ENCODE peak calls at places on chromosomes 16 and 17, in five cellular contexts. V is hepatic stellate cell, L is ovary, O is LHCN-M2, B is hepatocyte. H is an unnamed sample.

GRCh38 chr17:78107457-78107856 is 21.1 kb downstream of the TMC6 start:
- DNase-seq in O (no peak), V (no peak), L (no peak), B (no peak), H (no peak)

GRCh38 chr17:49390548-49391324 is 23.9 kb downstream of the PHB1 start:
- DNase-seq in O (peak), V (peak), L (no peak), B (no peak), H (peak)

GRCh38 chr16:83813818-83814653 is 6.3 kb downstream of the HSBP1 start:
- DNase-seq in O (peak), L (no peak), B (peak), V (no peak), H (no peak)

GRCh38 chr17:1203111-1203966 is 23.6 kb upstream of the ABR start:
- DNase-seq in O (peak), V (peak), L (peak), B (peak), H (peak)

GRCh38 chr17:14198013-14198412 is 38.6 kb downstream of the CDRT15 start:
- DNase-seq in B (peak), V (no peak), O (no peak), L (no peak), H (no peak)

GRCh38 chr17:11264183-11264871 is 23.3 kb downstream of the SHISA6 start:
- DNase-seq in V (no peak), L (no peak), O (no peak), B (no peak), H (no peak)

GRCh38 chr16:10964891-10965326 is 20.5 kb downstream of the CLEC16A start:
- DNase-seq in O (no peak), L (no peak), B (no peak), V (no peak), H (no peak)

GRCh38 chr16:88759245-88759975 is 25.6 kb downstream of the PIEZO1 start:
- DNase-seq in O (no peak), L (peak), B (peak), V (peak), H (no peak)

GRCh38 chr17:48093341-48094045 is 7.8 kb downstream of the CBX1 start:
- DNase-seq in B (no peak), L (no peak), O (no peak), V (no peak), H (no peak)

GRCh38 chr16:12340151-12340733 is 363.7 kb downstream of the SNX29 start:
- DNase-seq in O (peak), L (no peak), B (peak), V (peak), H (peak)

GRCh38 chr16:49600976-49601375 is 227.4 kb downstream of the C16orf78 start:
- DNase-seq in O (no peak), V (no peak), B (no peak), L (no peak), H (no peak)

GRCh38 chr16:9139965-9140364 is 48.5 kb downstream of the HAPSTR1 start:
- DNase-seq in O (peak), V (no peak), B (no peak), L (no peak), H (no peak)

GRCh38 chr17:66371561-66371960 is 69.1 kb downstream of the PRKCA start:
- DNase-seq in O (no peak), L (no peak), B (no peak), V (no peak), H (no peak)

GRCh38 chr17:82942166-82943130 is 102.6 kb upstream of the ZNF750 start:
- DNase-seq in L (peak), B (no peak), O (no peak), V (no peak), H (no peak)

GRCh38 chr17:74408262-74408661 is 23.6 kb upstream of the GPRC5C start:
- DNase-seq in V (no peak), B (peak), O (no peak), L (no peak), H (no peak)

GRCh38 chr16:1876468-1876867 is 4.5 kb upstream of the MEIOB start:
- DNase-seq in V (no peak), O (no peak), B (no peak), L (no peak), H (no peak)

GRCh38 chr17:47733047-47733413 is at the start of gene TBX21:
- DNase-seq in L (no peak), V (no peak), O (no peak), B (peak), H (no peak)

GRCh38 chr17:9890124-9890523 is 14.9 kb downstream of the RCVRN start:
- DNase-seq in O (no peak), L (no peak), B (peak), V (no peak), H (peak)

GRCh38 chr17:54694287-54694887 is 206.3 kb upstream of the TOM1L1 start:
- DNase-seq in L (no peak), B (no peak), O (no peak), V (no peak), H (no peak)

GRCh38 chr17:42518046-42518754 is 17.8 kb upstream of the NAGLU start:
- DNase-seq in O (peak), L (peak), B (peak), V (peak), H (peak)

GRCh38 chr16:89319883-89320716 is 102.6 kb downstream of the ZNF778 start:
- DNase-seq in L (peak), B (peak), O (peak), V (peak), H (peak)

GRCh38 chr17:42459983-42460300 is 1.3 kb downstream of the ATP6V0A1 start:
- DNase-seq in B (peak), V (peak), O (peak), L (no peak), H (peak)

GRCh38 chr17:61366715-61367413 is 32.8 kb upstream of the TBX2 start:
- DNase-seq in V (no peak), B (peak), L (no peak), O (no peak), H (no peak)

GRCh38 chr17:76912585-76912984 is 44.4 kb downstream of the MGAT5B start:
- DNase-seq in O (no peak), B (no peak), V (no peak), L (no peak), H (no peak)

GRCh38 chr16:86211800-86212199 is 298.5 kb upstream of the FOXF1 start:
- DNase-seq in L (no peak), B (no peak), O (no peak), V (no peak), H (no peak)

GRCh38 chr17:47785538-47786123 is 36.0 kb downstream of the OSBPL7 start:
- DNase-seq in B (peak), V (no peak), O (peak), L (no peak), H (peak)

GRCh38 chr16:10931133-10931532 is 11.1 kb downstream of the DEXI start:
- DNase-seq in V (no peak), B (no peak), L (no peak), O (no peak), H (no peak)

GRCh38 chr17:46063239-46063638 is 64.2 kb downstream of the STH start:
- DNase-seq in O (peak), V (peak), L (no peak), B (peak), H (no peak)

GRCh38 chr17:59454633-59455105 is 110.7 kb upstream of the DHX40 start:
- DNase-seq in L (no peak), B (no peak), V (no peak), O (no peak), H (no peak)

GRCh38 chr16:77496934-77497333 is 62.1 kb upstream of the ADAMTS18 start:
- DNase-seq in O (peak), B (no peak), V (no peak), L (no peak), H (no peak)

GRCh38 chr16:12805091-12805490 is 1.4 kb upstream of the CPPED1 start:
- DNase-seq in B (no peak), V (no peak), L (no peak), O (peak), H (no peak)

GRCh38 chr17:67422887-67423286 is 45.8 kb downstream of the PITPNC1 start:
- DNase-seq in V (no peak), B (no peak), L (no peak), O (no peak), H (no peak)

GRCh38 chr17:18217412-18218015 is 7.9 kb upstream of the LLGL1 start:
- DNase-seq in O (peak), V (peak), B (peak), L (peak), H (peak)

GRCh38 chr16:77330332-77331043 is 104.3 kb downstream of the ADAMTS18 start:
- DNase-seq in V (no peak), L (no peak), O (no peak), B (no peak), H (no peak)

H was measured in COLO829.